ENCODE peak calls at places on chromosomes 12 and 14, in five cellular contexts. One of them, this sample, is unnamed.

GRCh38 chr14:69351911-69352310 is 46.2 kb downstream of the ERH start:
- DNase-seq in H7: peak
- DNase-seq in fibroblast of mammary gland: no peak
- DNase-seq in T-helper 1 cell: no peak
- DNase-seq in A549: no peak
- DNase-seq in this sample: no peak

GRCh38 chr12:118064608-118065007 is 3.6 kb upstream of the WSB2 start:
- DNase-seq in H7: peak
- DNase-seq in fibroblast of mammary gland: no peak
- DNase-seq in T-helper 1 cell: no peak
- DNase-seq in A549: no peak
- DNase-seq in this sample: no peak

GRCh38 chr14:32298346-32298745 is 30.8 kb upstream of the AKAP6 start:
- DNase-seq in H7: peak
- DNase-seq in fibroblast of mammary gland: peak
- DNase-seq in T-helper 1 cell: no peak
- DNase-seq in A549: no peak
- DNase-seq in this sample: no peak

GRCh38 chr12:118747771-118748170 is 233.6 kb upstream of the SRRM4 start:
- DNase-seq in H7: no peak
- DNase-seq in fibroblast of mammary gland: no peak
- DNase-seq in T-helper 1 cell: no peak
- DNase-seq in A549: no peak
- DNase-seq in this sample: no peak

GRCh38 chr12:28092396-28092795 is 97.9 kb upstream of the CCDC91 start:
- DNase-seq in H7: no peak
- DNase-seq in fibroblast of mammary gland: no peak
- DNase-seq in T-helper 1 cell: no peak
- DNase-seq in A549: no peak
- DNase-seq in this sample: no peak

GRCh38 chr14:32050839-32051238 is 26.3 kb upstream of the ARHGAP5 start:
- DNase-seq in H7: no peak
- DNase-seq in fibroblast of mammary gland: no peak
- DNase-seq in T-helper 1 cell: no peak
- DNase-seq in A549: no peak
- DNase-seq in this sample: no peak

GRCh38 chr14:74456684-74457083 is 30.7 kb upstream of the SYNDIG1L start:
- DNase-seq in H7: no peak
- DNase-seq in fibroblast of mammary gland: no peak
- DNase-seq in T-helper 1 cell: no peak
- DNase-seq in A549: no peak
- DNase-seq in this sample: no peak

GRCh38 chr12:5516371-5516770 is 84.5 kb downstream of the NTF3 start:
- DNase-seq in H7: no peak
- DNase-seq in fibroblast of mammary gland: no peak
- DNase-seq in T-helper 1 cell: no peak
- DNase-seq in A549: no peak
- DNase-seq in this sample: no peak

GRCh38 chr12:132014092-132014914 is 64.6 kb downstream of the EP400 start:
- DNase-seq in H7: peak
- DNase-seq in fibroblast of mammary gland: no peak
- DNase-seq in T-helper 1 cell: no peak
- DNase-seq in A549: no peak
- DNase-seq in this sample: no peak

This sample was measured in left cardiac atrium.